ENCODE peak calls at places on chromosomes 16 and 17, in eight cellular contexts. One of them, this sample, is unnamed.

GRCh38 chr16:1688807-1689560 is 10.9 kb downstream of the JPT2 start:
- DNase-seq in ACHN: peak
- DNase-seq in left ventricle myocardium superior: no peak
- DNase-seq in GM20000: no peak
- DNase-seq in activated naive CD4-positive, alpha-beta T cell treated with Interleukin-2 at 50 U/mL for 16 hours: no peak
- DNase-seq in brain microvascular endothelial cell: peak
- DNase-seq in activated gamma-delta T cell treated with Interleukin-2 at 50 U/mL for 16 hours: no peak
- DNase-seq in left ventricle myocardium inferior: no peak
- DNase-seq in this sample: peak

GRCh38 chr16:626174-626765 is 4.5 kb upstream of the WFIKKN1 start:
- DNase-seq in ACHN: no peak
- DNase-seq in left ventricle myocardium superior: no peak
- DNase-seq in GM20000: no peak
- DNase-seq in activated naive CD4-positive, alpha-beta T cell treated with Interleukin-2 at 50 U/mL for 16 hours: no peak
- DNase-seq in brain microvascular endothelial cell: no peak
- DNase-seq in activated gamma-delta T cell treated with Interleukin-2 at 50 U/mL for 16 hours: no peak
- DNase-seq in left ventricle myocardium inferior: no peak
- DNase-seq in this sample: no peak

GRCh38 chr17:19270951-19271611 is 33.9 kb downstream of the EPN2 start:
- DNase-seq in ACHN: no peak
- DNase-seq in left ventricle myocardium superior: peak
- DNase-seq in GM20000: peak
- DNase-seq in activated naive CD4-positive, alpha-beta T cell treated with Interleukin-2 at 50 U/mL for 16 hours: no peak
- DNase-seq in brain microvascular endothelial cell: no peak
- DNase-seq in activated gamma-delta T cell treated with Interleukin-2 at 50 U/mL for 16 hours: no peak
- DNase-seq in left ventricle myocardium inferior: peak
- DNase-seq in this sample: no peak

GRCh38 chr16:79893445-79893844 is 292.9 kb upstream of the MAF start:
- DNase-seq in ACHN: no peak
- DNase-seq in left ventricle myocardium superior: no peak
- DNase-seq in GM20000: no peak
- DNase-seq in activated naive CD4-positive, alpha-beta T cell treated with Interleukin-2 at 50 U/mL for 16 hours: no peak
- DNase-seq in brain microvascular endothelial cell: no peak
- DNase-seq in activated gamma-delta T cell treated with Interleukin-2 at 50 U/mL for 16 hours: no peak
- DNase-seq in left ventricle myocardium inferior: no peak
- DNase-seq in this sample: no peak

GRCh38 chr16:48605518-48606110 is 4.4 kb downstream of the N4BP1 start:
- DNase-seq in ACHN: no peak
- DNase-seq in left ventricle myocardium superior: no peak
- DNase-seq in GM20000: no peak
- DNase-seq in activated naive CD4-positive, alpha-beta T cell treated with Interleukin-2 at 50 U/mL for 16 hours: no peak
- DNase-seq in brain microvascular endothelial cell: no peak
- DNase-seq in activated gamma-delta T cell treated with Interleukin-2 at 50 U/mL for 16 hours: no peak
- DNase-seq in left ventricle myocardium inferior: peak
- DNase-seq in this sample: no peak

GRCh38 chr17:81385320-81386111 is 9.7 kb upstream of the BAHCC1 start:
- DNase-seq in ACHN: no peak
- DNase-seq in left ventricle myocardium superior: no peak
- DNase-seq in GM20000: no peak
- DNase-seq in activated naive CD4-positive, alpha-beta T cell treated with Interleukin-2 at 50 U/mL for 16 hours: no peak
- DNase-seq in brain microvascular endothelial cell: no peak
- DNase-seq in activated gamma-delta T cell treated with Interleukin-2 at 50 U/mL for 16 hours: no peak
- DNase-seq in left ventricle myocardium inferior: no peak
- DNase-seq in this sample: no peak

GRCh38 chr16:23729503-23730424 is 16.7 kb upstream of the ERN2 start:
- DNase-seq in ACHN: peak
- DNase-seq in left ventricle myocardium superior: no peak
- DNase-seq in GM20000: no peak
- DNase-seq in activated naive CD4-positive, alpha-beta T cell treated with Interleukin-2 at 50 U/mL for 16 hours: no peak
- DNase-seq in brain microvascular endothelial cell: peak
- DNase-seq in activated gamma-delta T cell treated with Interleukin-2 at 50 U/mL for 16 hours: no peak
- DNase-seq in left ventricle myocardium inferior: no peak
- DNase-seq in this sample: peak

GRCh38 chr16:79146-80054 is 1.4 kb downstream of the MPG start:
- DNase-seq in ACHN: no peak
- DNase-seq in left ventricle myocardium superior: no peak
- DNase-seq in GM20000: no peak
- DNase-seq in activated naive CD4-positive, alpha-beta T cell treated with Interleukin-2 at 50 U/mL for 16 hours: no peak
- DNase-seq in brain microvascular endothelial cell: no peak
- DNase-seq in activated gamma-delta T cell treated with Interleukin-2 at 50 U/mL for 16 hours: no peak
- DNase-seq in left ventricle myocardium inferior: no peak
- DNase-seq in this sample: no peak

GRCh38 chr16:83533193-83533592 is 274.6 kb upstream of the HSBP1 start:
- DNase-seq in ACHN: peak
- DNase-seq in left ventricle myocardium superior: no peak
- DNase-seq in GM20000: no peak
- DNase-seq in activated naive CD4-positive, alpha-beta T cell treated with Interleukin-2 at 50 U/mL for 16 hours: no peak
- DNase-seq in brain microvascular endothelial cell: peak
- DNase-seq in activated gamma-delta T cell treated with Interleukin-2 at 50 U/mL for 16 hours: no peak
- DNase-seq in left ventricle myocardium inferior: no peak
- DNase-seq in this sample: no peak

GRCh38 chr16:55913717-55914116 is 38.5 kb upstream of the CES5A start:
- DNase-seq in ACHN: no peak
- DNase-seq in left ventricle myocardium superior: no peak
- DNase-seq in GM20000: no peak
- DNase-seq in activated naive CD4-positive, alpha-beta T cell treated with Interleukin-2 at 50 U/mL for 16 hours: no peak
- DNase-seq in brain microvascular endothelial cell: no peak
- DNase-seq in activated gamma-delta T cell treated with Interleukin-2 at 50 U/mL for 16 hours: no peak
- DNase-seq in left ventricle myocardium inferior: no peak
- DNase-seq in this sample: no peak

GRCh38 chr16:66474750-66475199 is 47.7 kb downstream of the BEAN1 start:
- DNase-seq in ACHN: no peak
- DNase-seq in left ventricle myocardium superior: no peak
- DNase-seq in GM20000: peak
- DNase-seq in activated naive CD4-positive, alpha-beta T cell treated with Interleukin-2 at 50 U/mL for 16 hours: peak
- DNase-seq in brain microvascular endothelial cell: no peak
- DNase-seq in activated gamma-delta T cell treated with Interleukin-2 at 50 U/mL for 16 hours: peak
- DNase-seq in left ventricle myocardium inferior: no peak
- DNase-seq in this sample: no peak

GRCh38 chr16:73996624-73997339 is 299.8 kb upstream of the PSMD7 start:
- DNase-seq in ACHN: no peak
- DNase-seq in left ventricle myocardium superior: no peak
- DNase-seq in GM20000: no peak
- DNase-seq in activated naive CD4-positive, alpha-beta T cell treated with Interleukin-2 at 50 U/mL for 16 hours: no peak
- DNase-seq in brain microvascular endothelial cell: peak
- DNase-seq in activated gamma-delta T cell treated with Interleukin-2 at 50 U/mL for 16 hours: no peak
- DNase-seq in left ventricle myocardium inferior: no peak
- DNase-seq in this sample: no peak

GRCh38 chr17:72486806-72487205 is 366.0 kb downstream of the SOX9 start:
- DNase-seq in ACHN: no peak
- DNase-seq in left ventricle myocardium superior: no peak
- DNase-seq in GM20000: no peak
- DNase-seq in activated naive CD4-positive, alpha-beta T cell treated with Interleukin-2 at 50 U/mL for 16 hours: no peak
- DNase-seq in brain microvascular endothelial cell: no peak
- DNase-seq in activated gamma-delta T cell treated with Interleukin-2 at 50 U/mL for 16 hours: no peak
- DNase-seq in left ventricle myocardium inferior: no peak
- DNase-seq in this sample: no peak

GRCh38 chr17:57999496-58000017 is 7.5 kb downstream of the SRSF1 start:
- DNase-seq in ACHN: peak
- DNase-seq in left ventricle myocardium superior: no peak
- DNase-seq in GM20000: peak
- DNase-seq in activated naive CD4-positive, alpha-beta T cell treated with Interleukin-2 at 50 U/mL for 16 hours: no peak
- DNase-seq in brain microvascular endothelial cell: peak
- DNase-seq in activated gamma-delta T cell treated with Interleukin-2 at 50 U/mL for 16 hours: no peak
- DNase-seq in left ventricle myocardium inferior: no peak
- DNase-seq in this sample: no peak

GRCh38 chr16:50591800-50592771 is 43.9 kb downstream of the NKD1 start:
- DNase-seq in ACHN: no peak
- DNase-seq in left ventricle myocardium superior: peak
- DNase-seq in GM20000: no peak
- DNase-seq in activated naive CD4-positive, alpha-beta T cell treated with Interleukin-2 at 50 U/mL for 16 hours: no peak
- DNase-seq in brain microvascular endothelial cell: no peak
- DNase-seq in activated gamma-delta T cell treated with Interleukin-2 at 50 U/mL for 16 hours: no peak
- DNase-seq in left ventricle myocardium inferior: peak
- DNase-seq in this sample: no peak

GRCh38 chr17:7323731-7324437 is 5.3 kb downstream of the NEURL4 start:
- DNase-seq in ACHN: no peak
- DNase-seq in left ventricle myocardium superior: peak
- DNase-seq in GM20000: peak
- DNase-seq in activated naive CD4-positive, alpha-beta T cell treated with Interleukin-2 at 50 U/mL for 16 hours: peak
- DNase-seq in brain microvascular endothelial cell: peak
- DNase-seq in activated gamma-delta T cell treated with Interleukin-2 at 50 U/mL for 16 hours: peak
- DNase-seq in left ventricle myocardium inferior: peak
- DNase-seq in this sample: peak

GRCh38 chr16:56941856-56942331 is 10.0 kb downstream of the HERPUD1 start:
- DNase-seq in ACHN: no peak
- DNase-seq in left ventricle myocardium superior: no peak
- DNase-seq in GM20000: no peak
- DNase-seq in activated naive CD4-positive, alpha-beta T cell treated with Interleukin-2 at 50 U/mL for 16 hours: no peak
- DNase-seq in brain microvascular endothelial cell: no peak
- DNase-seq in activated gamma-delta T cell treated with Interleukin-2 at 50 U/mL for 16 hours: no peak
- DNase-seq in left ventricle myocardium inferior: no peak
- DNase-seq in this sample: no peak

GRCh38 chr16:54446639-54447038 is 160.1 kb upstream of the IRX3 start:
- DNase-seq in ACHN: peak
- DNase-seq in left ventricle myocardium superior: peak
- DNase-seq in GM20000: no peak
- DNase-seq in activated naive CD4-positive, alpha-beta T cell treated with Interleukin-2 at 50 U/mL for 16 hours: no peak
- DNase-seq in brain microvascular endothelial cell: peak
- DNase-seq in activated gamma-delta T cell treated with Interleukin-2 at 50 U/mL for 16 hours: no peak
- DNase-seq in left ventricle myocardium inferior: peak
- DNase-seq in this sample: no peak

GRCh38 chr17:82720204-82720603 is 3.7 kb downstream of the FN3KRP start:
- DNase-seq in ACHN: no peak
- DNase-seq in left ventricle myocardium superior: no peak
- DNase-seq in GM20000: no peak
- DNase-seq in activated naive CD4-positive, alpha-beta T cell treated with Interleukin-2 at 50 U/mL for 16 hours: no peak
- DNase-seq in brain microvascular endothelial cell: no peak
- DNase-seq in activated gamma-delta T cell treated with Interleukin-2 at 50 U/mL for 16 hours: no peak
- DNase-seq in left ventricle myocardium inferior: no peak
- DNase-seq in this sample: no peak

GRCh38 chr16:17423195-17423594 is 47.6 kb downstream of the XYLT1 start:
- DNase-seq in ACHN: no peak
- DNase-seq in left ventricle myocardium superior: no peak
- DNase-seq in GM20000: no peak
- DNase-seq in activated naive CD4-positive, alpha-beta T cell treated with Interleukin-2 at 50 U/mL for 16 hours: no peak
- DNase-seq in brain microvascular endothelial cell: no peak
- DNase-seq in activated gamma-delta T cell treated with Interleukin-2 at 50 U/mL for 16 hours: no peak
- DNase-seq in left ventricle myocardium inferior: no peak
- DNase-seq in this sample: no peak

GRCh38 chr17:3966720-3967363 is 2.6 kb upstream of the ATP2A3 start:
- DNase-seq in ACHN: no peak
- DNase-seq in left ventricle myocardium superior: no peak
- DNase-seq in GM20000: no peak
- DNase-seq in activated naive CD4-positive, alpha-beta T cell treated with Interleukin-2 at 50 U/mL for 16 hours: no peak
- DNase-seq in brain microvascular endothelial cell: no peak
- DNase-seq in activated gamma-delta T cell treated with Interleukin-2 at 50 U/mL for 16 hours: no peak
- DNase-seq in left ventricle myocardium inferior: no peak
- DNase-seq in this sample: no peak

GRCh38 chr17:79844869-79845600 is 5.8 kb upstream of the CBX4 start:
- DNase-seq in ACHN: peak
- DNase-seq in left ventricle myocardium superior: peak
- DNase-seq in GM20000: peak
- DNase-seq in activated naive CD4-positive, alpha-beta T cell treated with Interleukin-2 at 50 U/mL for 16 hours: peak
- DNase-seq in brain microvascular endothelial cell: no peak
- DNase-seq in activated gamma-delta T cell treated with Interleukin-2 at 50 U/mL for 16 hours: peak
- DNase-seq in left ventricle myocardium inferior: peak
- DNase-seq in this sample: peak

GRCh38 chr16:86628614-86629013 is 50.3 kb downstream of the FOXL1 start:
- DNase-seq in ACHN: no peak
- DNase-seq in left ventricle myocardium superior: no peak
- DNase-seq in GM20000: no peak
- DNase-seq in activated naive CD4-positive, alpha-beta T cell treated with Interleukin-2 at 50 U/mL for 16 hours: no peak
- DNase-seq in brain microvascular endothelial cell: peak
- DNase-seq in activated gamma-delta T cell treated with Interleukin-2 at 50 U/mL for 16 hours: no peak
- DNase-seq in left ventricle myocardium inferior: no peak
- DNase-seq in this sample: no peak

GRCh38 chr17:75565066-75565465 is 22.5 kb upstream of the MYO15B start:
- DNase-seq in ACHN: peak
- DNase-seq in left ventricle myocardium superior: no peak
- DNase-seq in GM20000: no peak
- DNase-seq in activated naive CD4-positive, alpha-beta T cell treated with Interleukin-2 at 50 U/mL for 16 hours: no peak
- DNase-seq in brain microvascular endothelial cell: no peak
- DNase-seq in activated gamma-delta T cell treated with Interleukin-2 at 50 U/mL for 16 hours: no peak
- DNase-seq in left ventricle myocardium inferior: no peak
- DNase-seq in this sample: no peak

GRCh38 chr17:63647065-63647725 is 25.0 kb downstream of the MAP3K3 start:
- DNase-seq in ACHN: peak
- DNase-seq in left ventricle myocardium superior: no peak
- DNase-seq in GM20000: no peak
- DNase-seq in activated naive CD4-positive, alpha-beta T cell treated with Interleukin-2 at 50 U/mL for 16 hours: no peak
- DNase-seq in brain microvascular endothelial cell: peak
- DNase-seq in activated gamma-delta T cell treated with Interleukin-2 at 50 U/mL for 16 hours: no peak
- DNase-seq in left ventricle myocardium inferior: no peak
- DNase-seq in this sample: no peak

GRCh38 chr16:49463529-49463928 is 89.9 kb downstream of the C16orf78 start:
- DNase-seq in ACHN: no peak
- DNase-seq in left ventricle myocardium superior: no peak
- DNase-seq in GM20000: peak
- DNase-seq in activated naive CD4-positive, alpha-beta T cell treated with Interleukin-2 at 50 U/mL for 16 hours: peak
- DNase-seq in brain microvascular endothelial cell: no peak
- DNase-seq in activated gamma-delta T cell treated with Interleukin-2 at 50 U/mL for 16 hours: peak
- DNase-seq in left ventricle myocardium inferior: no peak
- DNase-seq in this sample: no peak

GRCh38 chr17:21019976-21020575 is 22.7 kb downstream of the USP22 start:
- DNase-seq in ACHN: peak
- DNase-seq in left ventricle myocardium superior: peak
- DNase-seq in GM20000: peak
- DNase-seq in activated naive CD4-positive, alpha-beta T cell treated with Interleukin-2 at 50 U/mL for 16 hours: peak
- DNase-seq in brain microvascular endothelial cell: no peak
- DNase-seq in activated gamma-delta T cell treated with Interleukin-2 at 50 U/mL for 16 hours: peak
- DNase-seq in left ventricle myocardium inferior: peak
- DNase-seq in this sample: no peak

GRCh38 chr17:33970271-33970670 is 284.8 kb upstream of the CCL2 start:
- DNase-seq in ACHN: no peak
- DNase-seq in left ventricle myocardium superior: no peak
- DNase-seq in GM20000: no peak
- DNase-seq in activated naive CD4-positive, alpha-beta T cell treated with Interleukin-2 at 50 U/mL for 16 hours: no peak
- DNase-seq in brain microvascular endothelial cell: no peak
- DNase-seq in activated gamma-delta T cell treated with Interleukin-2 at 50 U/mL for 16 hours: no peak
- DNase-seq in left ventricle myocardium inferior: no peak
- DNase-seq in this sample: no peak

GRCh38 chr17:49063652-49064051 is 66.5 kb downstream of the IGF2BP1 start:
- DNase-seq in ACHN: no peak
- DNase-seq in left ventricle myocardium superior: no peak
- DNase-seq in GM20000: no peak
- DNase-seq in activated naive CD4-positive, alpha-beta T cell treated with Interleukin-2 at 50 U/mL for 16 hours: no peak
- DNase-seq in brain microvascular endothelial cell: no peak
- DNase-seq in activated gamma-delta T cell treated with Interleukin-2 at 50 U/mL for 16 hours: no peak
- DNase-seq in left ventricle myocardium inferior: no peak
- DNase-seq in this sample: no peak

GRCh38 chr16:30187971-30188561 is 4.7 kb downstream of the CORO1A start:
- DNase-seq in ACHN: no peak
- DNase-seq in left ventricle myocardium superior: peak
- DNase-seq in GM20000: no peak
- DNase-seq in activated naive CD4-positive, alpha-beta T cell treated with Interleukin-2 at 50 U/mL for 16 hours: no peak
- DNase-seq in brain microvascular endothelial cell: no peak
- DNase-seq in activated gamma-delta T cell treated with Interleukin-2 at 50 U/mL for 16 hours: no peak
- DNase-seq in left ventricle myocardium inferior: no peak
- DNase-seq in this sample: peak

GRCh38 chr17:34527908-34528470 is 51.4 kb upstream of the TMEM132E start:
- DNase-seq in ACHN: no peak
- DNase-seq in left ventricle myocardium superior: no peak
- DNase-seq in GM20000: no peak
- DNase-seq in activated naive CD4-positive, alpha-beta T cell treated with Interleukin-2 at 50 U/mL for 16 hours: no peak
- DNase-seq in brain microvascular endothelial cell: no peak
- DNase-seq in activated gamma-delta T cell treated with Interleukin-2 at 50 U/mL for 16 hours: no peak
- DNase-seq in left ventricle myocardium inferior: no peak
- DNase-seq in this sample: no peak

GRCh38 chr17:29734640-29735039 is 111.9 kb upstream of the CORO6 start:
- DNase-seq in ACHN: no peak
- DNase-seq in left ventricle myocardium superior: no peak
- DNase-seq in GM20000: no peak
- DNase-seq in activated naive CD4-positive, alpha-beta T cell treated with Interleukin-2 at 50 U/mL for 16 hours: no peak
- DNase-seq in brain microvascular endothelial cell: no peak
- DNase-seq in activated gamma-delta T cell treated with Interleukin-2 at 50 U/mL for 16 hours: no peak
- DNase-seq in left ventricle myocardium inferior: no peak
- DNase-seq in this sample: no peak

GRCh38 chr17:17058304-17058703 is 16.0 kb downstream of the MPRIP start:
- DNase-seq in ACHN: no peak
- DNase-seq in left ventricle myocardium superior: no peak
- DNase-seq in GM20000: no peak
- DNase-seq in activated naive CD4-positive, alpha-beta T cell treated with Interleukin-2 at 50 U/mL for 16 hours: no peak
- DNase-seq in brain microvascular endothelial cell: no peak
- DNase-seq in activated gamma-delta T cell treated with Interleukin-2 at 50 U/mL for 16 hours: no peak
- DNase-seq in left ventricle myocardium inferior: no peak
- DNase-seq in this sample: no peak

GRCh38 chr17:43599835-43600234 is 53.7 kb upstream of the ETV4 start:
- DNase-seq in ACHN: peak
- DNase-seq in left ventricle myocardium superior: no peak
- DNase-seq in GM20000: no peak
- DNase-seq in activated naive CD4-positive, alpha-beta T cell treated with Interleukin-2 at 50 U/mL for 16 hours: no peak
- DNase-seq in brain microvascular endothelial cell: peak
- DNase-seq in activated gamma-delta T cell treated with Interleukin-2 at 50 U/mL for 16 hours: no peak
- DNase-seq in left ventricle myocardium inferior: no peak
- DNase-seq in this sample: no peak